ENCODE peak calls at places on chromosomes 11 and 22, in four cellular contexts. F, U, O and Q are unnamed samples.

GRCh38 chr11:72573380-72573949 is 100.8 kb downstream of the PDE2A start:
- DNase-seq in F (peak), O (no peak), U (peak), Q (peak)

GRCh38 chr22:37639070-37639760 is at the start of gene SH3BP1:
- DNase-seq in U (peak), O (peak), F (peak), Q (peak)

GRCh38 chr22:49370841-49371301 is 456.8 kb downstream of the BRD1 start:
- DNase-seq in O (peak), U (no peak), F (no peak), Q (no peak)

GRCh38 chr11:67409781-67410368 is 5.6 kb upstream of the CARNS1 start:
- DNase-seq in O (peak), U (peak), F (no peak), Q (no peak)

GRCh38 chr22:47388778-47389177 is 626.3 kb downstream of the TBC1D22A start:
- DNase-seq in U (no peak), O (no peak), F (no peak), Q (no peak)

GRCh38 chr11:41256060-41256459 is 203.4 kb downstream of the LRRC4C start:
- DNase-seq in F (no peak), O (no peak), U (no peak), Q (no peak)

GRCh38 chr11:110921742-110922200 is 209.5 kb upstream of the ARHGAP20 start:
- DNase-seq in U (no peak), F (no peak), O (peak), Q (peak)

GRCh38 chr11:78922886-78923625 is 348.4 kb upstream of the NARS2 start:
- DNase-seq in F (no peak), U (no peak), O (no peak), Q (no peak)

GRCh38 chr11:10911907-10912306 is 54.1 kb upstream of the ZBED5 start:
- DNase-seq in F (no peak), U (no peak), O (no peak), Q (no peak)

GRCh38 chr11:31790649-31791048 is 20.5 kb downstream of the PAX6 start:
- DNase-seq in O (no peak), U (no peak), F (no peak), Q (no peak)

GRCh38 chr11:45662665-45663485 is 2.5 kb downstream of the CHST1 start:
- DNase-seq in F (no peak), O (no peak), U (no peak), Q (peak)

GRCh38 chr11:72930011-72930410 is 115.8 kb downstream of the ATG16L2 start:
- DNase-seq in O (no peak), U (peak), F (peak), Q (peak)

GRCh38 chr22:33090836-33091235 is 32.7 kb upstream of the SYN3 start:
- DNase-seq in U (no peak), O (no peak), F (no peak), Q (no peak)

GRCh38 chr22:44669725-44670027 is 32.3 kb upstream of the PRR5 start:
- DNase-seq in U (peak), O (no peak), F (peak), Q (peak)
- TF ChIP-seq CTCF in U (peak), O (no peak), F (peak), Q (peak)

GRCh38 chr11:63534895-63535461 is 1.6 kb upstream of the PLAAT4 start:
- DNase-seq in F (no peak), U (no peak), O (no peak), Q (no peak)

GRCh38 chr11:63535734-63536133 is 874 bp upstream of the PLAAT4 start:
- DNase-seq in O (no peak), F (no peak), U (no peak), Q (no peak)

GRCh38 chr11:63534076-63534475 is 2.5 kb upstream of the PLAAT4 start:
- DNase-seq in U (no peak), F (no peak), O (no peak), Q (no peak)

GRCh38 chr11:63537293-63538101 is 889 bp downstream of the PLAAT4 start:
- DNase-seq in F (no peak), O (peak), U (no peak), Q (peak)

GRCh38 chr11:63536669-63537292 is at the start of gene PLAAT4:
- DNase-seq in U (no peak), F (no peak), O (peak), Q (peak)
- H3K4me3 ChIP-seq in U (no peak), F (no peak), O (peak), Q (peak)

DNA sequence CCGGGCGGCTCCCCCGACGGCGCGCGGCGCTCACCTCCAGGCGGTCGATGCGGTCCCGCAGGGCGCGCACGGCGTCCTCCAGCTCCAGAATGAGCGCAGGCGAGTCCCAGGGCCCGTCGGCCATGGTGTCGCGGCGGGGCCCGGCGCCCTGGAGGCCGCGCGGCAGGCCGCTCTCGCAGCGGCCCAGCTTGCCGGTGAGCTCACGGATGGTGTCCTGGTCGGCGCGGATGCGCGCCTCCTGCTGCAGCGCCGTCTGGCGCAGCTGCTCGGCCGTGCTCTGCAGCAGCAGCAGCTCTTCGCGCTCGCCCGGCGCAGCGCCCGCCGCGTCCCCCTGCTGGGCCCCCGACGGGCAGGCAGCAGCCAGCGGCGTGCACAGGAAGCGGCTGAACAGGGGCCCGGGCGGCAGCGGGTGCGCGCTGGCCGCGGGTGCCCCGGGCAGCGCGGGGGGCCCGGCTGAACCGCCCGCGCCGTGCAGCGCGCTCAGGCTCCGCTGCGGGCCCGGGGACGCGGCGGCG is 570 bp downstream of the NPTXR start:
- DNase-seq in O (peak), U (peak), F (peak), Q (peak)
- TF ChIP-seq CTCF in O (peak), U (peak), F (peak), Q (peak)

GRCh38 chr11:2305862-2306823 is 4.3 kb downstream of the TSPAN32 start:
- DNase-seq in O (peak), F (no peak), U (no peak), Q (peak)
- H3K4me3 ChIP-seq in O (peak), F (no peak), U (no peak), Q (no peak)

DNA sequence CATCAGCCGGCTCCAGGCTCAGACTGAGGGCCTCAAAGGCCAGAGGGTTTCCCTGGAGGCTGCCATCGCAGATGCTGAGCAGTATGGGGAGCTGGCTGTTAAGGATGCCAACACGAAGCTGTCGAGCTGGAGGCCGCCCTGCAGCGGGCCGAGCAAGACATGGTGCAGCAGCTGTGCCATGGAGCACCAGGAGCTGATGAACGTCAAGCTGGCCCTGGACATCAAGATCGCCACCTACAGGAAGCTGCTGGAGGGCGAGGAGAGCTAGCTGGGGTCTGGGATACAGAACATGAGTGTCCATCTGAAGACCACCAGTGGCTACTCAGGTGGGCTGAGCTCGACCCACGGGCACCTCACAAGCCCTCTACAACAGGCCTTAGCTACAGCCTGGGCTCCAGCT is 4.0 kb upstream of the SCUBE2 start:
- DNase-seq in O (no peak), U (no peak), F (no peak), Q (no peak)
- TF ChIP-seq CTCF in O (no peak), U (peak), F (no peak), Q (peak)